ENCODE peak calls at places on chromosomes 11 and 22, in four cellular contexts. Y, X, E and I are unnamed samples.

GRCh38 chr11:133134561-133135173 is 397.6 kb downstream of the OPCML start:
- DNase-seq in Y (peak; percentile 68), X (peak; percentile 60), E (no peak), I (no peak)

GRCh38 chr22:37818397-37819099 is 4.6 kb upstream of the GALR3 start:
- DNase-seq in Y (no peak), X (peak; percentile 82), E (peak; percentile 32), I (no peak)

GRCh38 chr22:40525250-40525884 is 111.2 kb downstream of the MRTFA start:
- DNase-seq in Y (no peak), X (peak; percentile 74), E (peak; percentile 47), I (no peak)

GRCh38 chr22:49909476-49910205 is 8.6 kb downstream of the ALG12 start:
- DNase-seq in Y (no peak), X (no peak), E (no peak), I (no peak)

GRCh38 chr22:50201191-50202129 is 649 bp downstream of the SELENOO start:
- DNase-seq in Y (no peak), X (no peak), E (no peak), I (no peak)

GRCh38 chr22:41521166-41521565 is 23.1 kb downstream of the POLR3H start:
- DNase-seq in Y (no peak), X (no peak), E (no peak), I (no peak)

GRCh38 chr22:30027169-30027568 is 53.1 kb upstream of the HORMAD2 start:
- DNase-seq in Y (peak; percentile 58), X (no peak), E (no peak), I (no peak)

GRCh38 chr22:45344339-45344738 is 34.6 kb downstream of the FAM118A start:
- DNase-seq in Y (no peak), X (no peak), E (no peak), I (no peak)

GRCh38 chr11:117607449-117607848 is 189.6 kb downstream of the DSCAML1 start:
- DNase-seq in Y (no peak), X (no peak), E (no peak), I (no peak)

GRCh38 chr11:105139669-105140068 is at the start of gene CARD18:
- DNase-seq in Y (no peak), X (no peak), E (no peak), I (no peak)

GRCh38 chr22:32880906-32881596 is 79.5 kb downstream of the TIMP3 start:
- DNase-seq in Y (peak; percentile 85), X (peak; percentile 93), E (no peak), I (no peak)